ENCODE peak calls at places on chromosomes 1 and 21, in seven cellular contexts. F is MG63; H is iPS DF 6.9; J is dorsolateral prefrontal cortex; R is naive thymus-derived CD4-positive, alpha-beta T cell; G is CD8-positive, alpha-beta T cell; I is fibroblast of pulmonary artery. V is an unnamed sample.

GRCh38 chr1:209386156-209386555 is 197.4 kb upstream of the CAMK1G start:
- DNase-seq in J (no peak), F (no peak), I (no peak), G (no peak), R (no peak), H (no peak), V (no peak)

GRCh38 chr21:36164427-36164784 is 7.8 kb downstream of the DOP1B start:
- DNase-seq in H (no peak), F (no peak), J (no peak), G (no peak), I (no peak), R (no peak), V (no peak)

GRCh38 chr1:46174448-46175231 is at the start of gene TSPAN1:
- DNase-seq in I (peak; percentile 17), G (no peak), F (no peak), J (peak; percentile 49), H (no peak), R (no peak), V (peak; percentile 48)

GRCh38 chr1:195495720-195496635 is 1112.3 kb downstream of the KCNT2 start:
- DNase-seq in G (no peak), F (no peak), H (no peak), R (no peak), I (no peak), J (no peak), V (no peak)

GRCh38 chr1:216905781-216906180 is 182.6 kb upstream of the ESRRG start:
- DNase-seq in F (no peak), I (no peak), G (no peak), R (no peak), H (no peak), J (no peak), V (no peak)

GRCh38 chr1:38584408-38585037 is 275.0 kb downstream of the RRAGC start:
- DNase-seq in H (no peak), G (no peak), I (no peak), F (no peak), R (no peak), J (no peak), V (no peak)

GRCh38 chr1:44714944-44715571 is 15.9 kb downstream of the RNU5D-1 start:
- DNase-seq in J (peak; percentile 58), R (peak; percentile 62), H (peak; percentile 67), G (peak; percentile 40), F (peak; percentile 57), I (peak; percentile 85), V (peak; percentile 30)

GRCh38 chr1:58720680-58721079 is 20.8 kb upstream of the MYSM1 start:
- DNase-seq in H (no peak), G (no peak), F (peak; percentile 42), R (no peak), J (peak; percentile 48), I (no peak), V (no peak)

GRCh38 chr1:41192456-41193188 is 49.5 kb downstream of the SCMH1 start:
- DNase-seq in J (no peak), R (no peak), F (no peak), H (no peak), I (peak; percentile 16), G (no peak), V (no peak)

GRCh38 chr21:35511298-35512162 is 462.4 kb upstream of the RUNX1 start:
- DNase-seq in R (no peak), F (no peak), J (no peak), I (peak; percentile 56), H (no peak), G (no peak), V (no peak)

GRCh38 chr21:15904389-15904788 is 174.6 kb downstream of the USP25 start:
- DNase-seq in H (no peak), J (no peak), F (no peak), R (no peak), I (no peak), G (no peak), V (no peak)

GRCh38 chr1:29648798-29649374 is 412.6 kb downstream of the PTPRU start:
- DNase-seq in G (no peak), J (no peak), R (no peak), F (no peak), H (no peak), I (no peak), V (no peak)

GRCh38 chr21:20662523-20662922 is 335.7 kb upstream of the NCAM2 start:
- DNase-seq in I (no peak), H (peak; percentile 35), G (no peak), F (no peak), R (no peak), J (no peak), V (no peak)

GRCh38 chr1:93552751-93553455 is 105.0 kb downstream of the FNBP1L start:
- DNase-seq in I (peak; percentile 85), H (peak; percentile 13), J (no peak), R (no peak), F (peak; percentile 12), G (no peak), V (peak; percentile 75)

GRCh38 chr1:6424619-6425593 is at the start of gene ESPN:
- DNase-seq in R (no peak), H (no peak), J (no peak), I (no peak), G (no peak), F (no peak), V (no peak)

GRCh38 chr21:39979321-39979720 is 112.1 kb downstream of the PCP4 start:
- DNase-seq in R (no peak), F (no peak), H (no peak), G (no peak), I (no peak), J (no peak), V (no peak)

GRCh38 chr1:8373547-8374270 is 55.8 kb downstream of the SLC45A1 start:
- DNase-seq in F (peak; percentile 70), R (no peak), J (peak; percentile 69), G (no peak), H (no peak), I (peak; percentile 84), V (peak; percentile 71)

GRCh38 chr1:230145953-230146476 is 79.0 kb downstream of the GALNT2 start:
- DNase-seq in H (no peak), F (no peak), R (no peak), J (no peak), I (no peak), G (no peak), V (no peak)

GRCh38 chr1:185244015-185244747 is 72.9 kb downstream of the IVNS1ABP start:
- DNase-seq in R (no peak), I (peak; percentile 61), F (peak; percentile 86), J (no peak), G (no peak), H (no peak), V (peak; percentile 66)

GRCh38 chr1:205199090-205199930 is 12.2 kb downstream of the DSTYK start:
- DNase-seq in F (peak; percentile 33), J (no peak), H (no peak), R (no peak), G (no peak), I (no peak), V (no peak)

DNA sequence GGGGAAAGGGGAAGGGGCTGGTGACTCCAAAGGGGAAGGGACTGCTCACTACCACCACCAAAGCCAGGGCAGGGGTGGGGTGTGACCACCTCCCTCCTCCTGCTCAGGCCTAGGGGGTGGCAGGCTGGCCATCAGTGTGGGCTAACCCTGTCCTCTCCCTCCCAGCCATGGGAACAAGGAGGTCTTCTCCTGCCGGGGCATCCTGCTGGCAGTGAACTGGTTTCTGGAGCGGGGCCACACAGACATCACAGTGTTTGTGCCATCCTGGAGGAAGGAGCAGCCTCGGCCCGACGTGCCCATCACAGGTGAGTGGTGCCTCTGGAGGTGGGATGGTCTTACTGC is 5.7 kb downstream of the ZC3H12A start:
- DNase-seq in F (no peak), R (no peak), J (no peak), H (no peak), G (no peak), I (no peak), V (no peak)
- H3K4me3 ChIP-seq in F (peak overlapping the region; percentile 28), R (peak overlapping the region; percentile 87), J (peak overlapping the region; percentile 28), H (no peak overlapping the region), G (peak overlapping the region; percentile 95), I (peak overlapping the region; percentile 80), V (peak overlapping the region; percentile 35)

DNA sequence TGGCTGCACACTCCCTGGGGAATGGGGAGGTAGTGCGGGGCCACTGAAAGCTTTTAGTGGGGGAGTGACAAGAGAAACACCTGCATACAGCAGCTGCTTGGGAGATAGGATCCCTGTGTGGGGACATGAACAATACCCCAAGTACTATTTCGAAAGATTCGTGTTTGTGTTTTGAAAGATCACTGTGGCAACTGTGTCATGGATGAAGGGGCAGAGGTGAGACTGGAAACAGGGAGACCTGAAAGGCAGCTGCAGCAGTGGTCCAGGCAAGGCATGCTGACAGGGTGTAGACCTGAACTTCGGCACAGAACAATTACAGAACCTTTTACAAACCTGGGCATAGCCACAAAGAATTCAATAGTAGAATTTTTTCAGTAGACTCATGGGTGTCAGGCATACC is 32.9 kb downstream of the TENT5C start:
- DNase-seq in I (no peak), J (no peak), G (no peak), F (no peak), H (no peak), R (no peak), V (no peak)
- H3K4me3 ChIP-seq in I (no peak overlapping the region), J (no peak overlapping the region), G (no peak overlapping the region), F (no peak overlapping the region), H (no peak overlapping the region), R (no peak overlapping the region), V (no peak overlapping the region)

DNA sequence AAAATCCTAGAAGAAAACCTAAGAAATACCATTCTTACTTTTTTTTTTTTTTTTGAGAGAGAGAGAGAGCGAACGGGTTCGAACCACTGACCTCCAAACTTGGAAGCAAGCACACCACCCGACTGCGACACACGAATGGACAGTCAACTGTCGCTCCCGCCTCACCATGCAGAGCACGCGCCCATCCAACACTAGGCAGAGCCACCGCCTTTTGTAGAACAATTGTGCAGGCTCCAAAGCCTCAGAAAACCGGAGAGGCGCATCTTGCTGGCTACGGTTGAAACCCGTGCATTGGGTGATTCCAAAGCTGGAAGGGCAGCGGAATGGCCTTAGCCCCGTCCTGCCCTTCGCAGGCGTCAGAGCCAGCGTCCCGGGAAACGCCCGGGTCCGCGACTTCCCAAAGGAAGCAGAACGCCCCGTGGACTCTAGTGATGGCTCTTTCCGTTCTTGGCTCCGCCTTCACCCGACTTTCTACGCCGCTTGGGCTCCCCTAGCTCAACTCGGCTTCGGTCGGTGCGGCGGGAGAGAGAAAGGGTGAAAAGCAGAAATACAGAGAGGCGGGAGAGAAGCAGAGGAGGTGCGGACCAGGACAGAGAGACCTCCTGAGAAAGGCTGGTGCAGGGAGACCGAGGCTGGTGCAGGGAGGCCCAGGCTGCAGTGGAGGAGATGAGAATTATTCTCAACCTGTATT is 99.8 kb downstream of the PRKAB2 start:
- DNase-seq in G (no peak), R (no peak), I (no peak), F (no peak), J (no peak), H (no peak), V (no peak)
- H3K4me3 ChIP-seq in G (peak overlapping the region; percentile 15), R (peak overlapping the region; percentile 14), I (peak overlapping the region; percentile 17), F (no peak overlapping the region), J (peak overlapping the region; percentile 59), H (peak overlapping the region; percentile 37), V (peak overlapping the region; percentile 34)

DNA sequence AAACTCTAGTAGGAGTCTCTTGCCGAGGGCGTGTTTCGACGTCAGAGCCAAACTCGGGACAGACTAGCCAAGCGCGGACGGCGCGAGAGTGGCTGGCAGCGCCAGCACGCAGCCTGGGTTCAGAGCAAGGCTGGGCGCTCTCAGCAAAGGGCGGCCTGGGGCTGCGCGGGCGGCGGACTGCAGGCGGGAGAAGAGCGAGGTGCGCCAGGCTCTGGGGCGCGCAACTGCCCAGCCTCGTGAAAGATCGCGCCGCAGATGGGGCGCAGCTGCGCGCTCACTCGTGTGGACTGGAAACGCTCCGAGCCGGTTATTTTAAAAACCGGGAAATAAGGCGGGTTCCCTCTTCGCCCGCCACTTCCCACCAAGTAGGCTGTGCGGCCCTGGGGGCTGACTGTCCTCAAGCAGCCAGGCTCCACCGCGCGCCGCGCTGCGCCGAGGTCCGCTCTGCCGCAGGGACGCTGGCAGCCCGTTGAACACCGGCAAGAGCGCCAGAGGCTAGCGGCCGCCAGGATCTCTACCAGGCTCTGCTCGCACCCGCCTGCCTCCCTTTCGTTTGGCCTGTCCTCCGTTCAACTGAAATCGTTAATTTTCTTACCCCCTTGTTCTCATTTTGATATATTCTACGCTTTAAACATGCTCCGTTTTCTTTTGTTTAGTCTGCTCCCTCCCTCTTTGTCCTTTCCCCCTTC is 2.4 kb downstream of the ALX3 start:
- DNase-seq in R (no peak), H (no peak), F (no peak), J (no peak), I (no peak), G (no peak), V (no peak)
- H3K4me3 ChIP-seq in R (peak overlapping the region; percentile 30), H (peak overlapping the region; percentile 16), F (no peak overlapping the region), J (peak overlapping the region; percentile 47), I (no peak overlapping the region), G (peak overlapping the region; percentile 41), V (no peak overlapping the region)